ENCODE peak calls at places on chromosome 6, in seven cellular contexts. S, B, T, X, K, Q and L are unnamed samples.
A peak's percentile ranks its signal among the peaks of the same experiment; 100 is the strongest.

GRCh38 chr6:96624957-96625356 is 62.0 kb downstream of the FHL5 start:
- DNase-seq in S (no peak), B (no peak), T (no peak), X (no peak), K (no peak), Q (no peak), L (no peak)

GRCh38 chr6:41779793-41780622 is at the start of gene FRS3:
- DNase-seq in S (peak; percentile 100), B (peak; percentile 95), T (peak; percentile 99), X (peak; percentile 99), K (no peak), Q (peak; percentile 98), L (peak; percentile 96)

GRCh38 chr6:169791721-169792131 is 40.3 kb downstream of the ERMARD start:
- DNase-seq in S (no peak), B (peak; percentile 21), T (no peak), X (no peak), K (no peak), Q (no peak), L (no peak)

GRCh38 chr6:143400258-143401059 is 50.0 kb downstream of the ADAT2 start:
- DNase-seq in S (no peak), B (no peak), T (peak; percentile 35), X (no peak), K (no peak), Q (peak; percentile 27), L (no peak)

GRCh38 chr6:114096553-114097172 is 125.7 kb upstream of the HDAC2 start:
- DNase-seq in S (peak; percentile 12), B (no peak), T (no peak), X (no peak), K (no peak), Q (peak; percentile 20), L (no peak)

GRCh38 chr6:76403058-76403457 is 330.6 kb upstream of the IMPG1 start:
- DNase-seq in S (no peak), B (no peak), T (no peak), X (no peak), K (no peak), Q (no peak), L (no peak)

GRCh38 chr6:167794386-167795157 is 32.1 kb upstream of the AFDN start:
- DNase-seq in S (no peak), B (no peak), T (no peak), X (no peak), K (no peak), Q (peak; percentile 78), L (no peak)

GRCh38 chr6:77467038-77467437 is 3.7 kb upstream of the HTR1B start:
- DNase-seq in S (no peak), B (no peak), T (no peak), X (no peak), K (no peak), Q (no peak), L (no peak)

GRCh38 chr6:447381-448165 is 56.0 kb downstream of the IRF4 start:
- DNase-seq in S (no peak), B (no peak), T (no peak), X (no peak), K (no peak), Q (no peak), L (no peak)

GRCh38 chr6:86963352-86963751 is 26.0 kb downstream of the HTR1E start:
- DNase-seq in S (no peak), B (no peak), T (no peak), X (no peak), K (no peak), Q (no peak), L (no peak)

GRCh38 chr6:53750112-53750511 is 44.7 kb upstream of the LRRC1 start:
- DNase-seq in S (no peak), B (no peak), T (no peak), X (no peak), K (no peak), Q (no peak), L (no peak)

GRCh38 chr6:115796829-115797228 is 263.9 kb downstream of the FRK start:
- DNase-seq in S (no peak), B (no peak), T (no peak), X (no peak), K (no peak), Q (no peak), L (no peak)

GRCh38 chr6:105135907-105136432 is 43.8 kb downstream of the POPDC3 start:
- DNase-seq in S (no peak), B (no peak), T (no peak), X (no peak), K (no peak), Q (no peak), L (no peak)

GRCh38 chr6:11681357-11681756 is 97.2 kb downstream of the ADTRP start:
- DNase-seq in S (no peak), B (no peak), T (no peak), X (no peak), K (no peak), Q (no peak), L (no peak)

GRCh38 chr6:11672669-11673068 is 105.9 kb downstream of the ADTRP start:
- DNase-seq in S (no peak), B (no peak), T (no peak), X (no peak), K (no peak), Q (no peak), L (no peak)

GRCh38 chr6:11672261-11672660 is 106.3 kb downstream of the ADTRP start:
- DNase-seq in S (no peak), B (no peak), T (no peak), X (no peak), K (no peak), Q (no peak), L (no peak)

GRCh38 chr6:11675610-11676009 is 103.0 kb downstream of the ADTRP start:
- DNase-seq in S (no peak), B (no peak), T (no peak), X (no peak), K (no peak), Q (no peak), L (no peak)
- TF ChIP-seq CTCF in S (peak; percentile 11), B (peak; percentile 22), T (no peak), X (peak; percentile 15), K (peak; percentile 69), Q (peak; percentile 26), L (no peak)

GRCh38 chr6:3353939-3354338 is 95.2 kb downstream of the PSMG4 start:
- DNase-seq in S (no peak), B (no peak), T (no peak), X (no peak), K (no peak), Q (no peak), L (no peak)

GRCh38 chr6:3355011-3355357 is 96.2 kb downstream of the PSMG4 start:
- DNase-seq in S (no peak), B (no peak), T (no peak), X (no peak), K (no peak), Q (no peak), L (no peak)

GRCh38 chr6:3351837-3352524 is 93.2 kb downstream of the PSMG4 start:
- DNase-seq in S (no peak), B (no peak), T (no peak), X (no peak), K (no peak), Q (no peak), L (no peak)

GRCh38 chr6:3352678-3353077 is 93.9 kb downstream of the PSMG4 start:
- DNase-seq in S (no peak), B (no peak), T (peak; percentile 74), X (no peak), K (no peak), Q (no peak), L (no peak)

GRCh38 chr6:3353504-3353903 is 94.8 kb downstream of the PSMG4 start:
- DNase-seq in S (no peak), B (no peak), T (no peak), X (no peak), K (no peak), Q (no peak), L (no peak)
- TF ChIP-seq CTCF in S (no peak), B (no peak), T (no peak), X (no peak), K (no peak), Q (no peak), L (no peak)

GRCh38 chr6:98581725-98582124 is 252.6 kb upstream of the POU3F2 start:
- DNase-seq in S (no peak), B (no peak), T (no peak), X (no peak), K (no peak), Q (no peak), L (no peak)

GRCh38 chr6:98576811-98577210 is 257.6 kb upstream of the POU3F2 start:
- DNase-seq in S (no peak), B (no peak), T (no peak), X (no peak), K (no peak), Q (no peak), L (no peak)

GRCh38 chr6:98583506-98583905 is 250.9 kb upstream of the POU3F2 start:
- DNase-seq in S (no peak), B (no peak), T (no peak), X (no peak), K (no peak), Q (no peak), L (no peak)

GRCh38 chr6:98579089-98579488 is 255.3 kb upstream of the POU3F2 start:
- DNase-seq in S (no peak), B (no peak), T (no peak), X (no peak), K (no peak), Q (no peak), L (no peak)

DNA sequence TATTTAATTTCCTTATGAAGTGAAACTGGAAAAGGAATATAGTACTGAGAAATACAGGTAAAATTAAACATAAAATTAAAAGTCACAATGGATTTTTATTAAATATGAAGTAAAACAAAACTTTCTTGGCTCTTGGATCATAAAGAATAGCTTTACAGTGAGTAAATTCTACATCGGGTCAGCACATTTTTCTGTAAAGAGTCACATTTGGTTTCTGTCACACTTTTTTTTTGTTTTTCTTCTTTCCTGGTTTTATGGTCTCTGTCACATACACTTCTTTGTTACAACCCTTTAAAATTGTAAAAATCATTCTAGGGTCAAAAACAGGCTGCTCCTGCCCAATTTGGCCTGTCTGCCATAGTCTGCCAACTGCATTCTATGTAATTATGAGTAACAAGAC is 254.4 kb upstream of the POU3F2 start:
- DNase-seq in S (no peak), B (no peak), T (no peak), X (no peak), K (no peak), Q (no peak), L (no peak)
- TF ChIP-seq CTCF in S (no peak), B (no peak), T (no peak), X (no peak), K (no peak), Q (no peak), L (no peak)

DNA sequence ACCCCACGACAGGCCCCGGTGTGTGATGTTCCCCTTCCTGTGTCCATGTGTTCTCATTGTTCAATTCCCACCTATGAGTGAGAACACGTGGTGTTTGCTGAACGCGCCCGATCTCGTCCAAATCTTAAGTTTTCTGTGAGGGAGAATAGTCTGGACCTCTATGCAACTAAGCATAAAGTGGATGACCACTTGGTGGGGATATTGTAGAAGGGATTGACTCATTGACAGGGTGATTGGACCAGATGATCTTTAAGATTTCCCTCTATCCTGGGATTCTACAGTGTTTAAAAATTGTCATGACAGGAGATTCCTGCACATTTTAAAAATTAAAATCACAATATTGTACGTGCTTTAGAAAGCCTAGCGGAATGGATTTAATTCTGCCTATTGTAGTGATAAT is 141.3 kb downstream of the TRMT11 start:
- DNase-seq in S (no peak), B (no peak), T (no peak), X (no peak), K (no peak), Q (no peak), L (no peak)
- TF ChIP-seq CTCF in S (no peak), B (no peak), T (no peak), X (no peak), K (peak; percentile 29), Q (no peak), L (peak; percentile 23)